ENCODE peak calls at places on chromosomes 12 and 14, in nine cellular contexts. Y is stimulated activated CD8-positive, alpha-beta memory T cell treated with anti-CD3 and anti-CD28 coated beads, Interleukin-7, amount 100 ng/mL, for 1 hour; M is Daoy; O is stimulated activated CD4-positive, alpha-beta T cell treated with anti-CD3 and anti-CD28 coated beads, TNF-alpha, amount 100 ng/mL, for 4 hours; B is activated T-helper 1 cell treated with anti-CD3 and anti-CD28 coated beads, Interleukin-2, amount 50 U/mL, for 16 hours; T is activated gamma-delta T cell treated with Interleukin-2 at 50 U/mL for 16 hours; C is activated T-cell treated with anti-CD3 and anti-CD28 coated beads for 24 hours; R is pancreas; K is hippocampal formation. W is an unnamed sample.

GRCh38 chr14:33709711-33710110 is 241.2 kb downstream of the EGLN3 start:
- DNase-seq in B (no peak), K (no peak), C (no peak), R (no peak), Y (no peak), M (no peak), T (no peak), O (no peak), W (no peak)

GRCh38 chr12:12946686-12947355 is 5.1 kb downstream of the GPRC5D start:
- DNase-seq in O (no peak), K (peak; percentile 92), R (no peak), Y (no peak), T (no peak), M (no peak), B (no peak), C (no peak), W (no peak)

GRCh38 chr12:4540170-4540569 is 1.5 kb downstream of the RAD51AP1 start:
- DNase-seq in K (no peak), R (no peak), T (no peak), C (no peak), M (no peak), B (no peak), O (no peak), Y (no peak), W (no peak)

GRCh38 chr12:1907652-1908611 is 10.5 kb downstream of the CACNA2D4 start:
- DNase-seq in C (no peak), M (peak; percentile 27), R (peak; percentile 17), T (no peak), Y (no peak), K (no peak), B (no peak), O (peak; percentile 22), W (no peak)

GRCh38 chr12:34395056-34396005 is 373.0 kb downstream of the ALG10 start:
- DNase-seq in B (no peak), M (no peak), K (no peak), T (peak; percentile 0), Y (no peak), O (no peak), R (peak; percentile 4), C (no peak), W (no peak)

GRCh38 chr12:32266756-32267155 is 132.6 kb upstream of the FGD4 start:
- DNase-seq in M (no peak), R (no peak), B (no peak), C (no peak), O (no peak), K (no peak), T (no peak), Y (no peak), W (no peak)

GRCh38 chr14:91303091-91303923 is 58.8 kb upstream of the GPR68 start:
- DNase-seq in K (no peak), T (no peak), M (peak; percentile 58), C (peak; percentile 56), B (no peak), R (no peak), Y (no peak), O (no peak), W (no peak)

GRCh38 chr12:51362307-51362706 is 15.8 kb upstream of the CELA1 start:
- DNase-seq in M (no peak), K (peak; percentile 91), Y (no peak), B (no peak), C (no peak), O (no peak), R (no peak), T (no peak), W (no peak)

GRCh38 chr12:30296486-30296885 is 399.2 kb downstream of the IPO8 start:
- DNase-seq in B (no peak), C (no peak), R (no peak), K (no peak), Y (no peak), T (no peak), M (no peak), O (no peak), W (no peak)

GRCh38 chr14:97177016-97177415 is 379.8 kb downstream of the VRK1 start:
- DNase-seq in B (no peak), T (peak; percentile 33), K (no peak), O (no peak), R (no peak), M (peak; percentile 46), Y (no peak), C (peak; percentile 23), W (no peak)

GRCh38 chr14:39243831-39244230 is 10.1 kb downstream of the MIA2 start:
- DNase-seq in M (no peak), T (no peak), B (no peak), C (no peak), O (no peak), Y (no peak), R (no peak), K (no peak), W (no peak)

GRCh38 chr14:68795602-68796417 is 2.9 kb upstream of the ZFP36L1 start:
- DNase-seq in O (peak; percentile 68), Y (no peak), B (peak; percentile 55), R (peak; percentile 87), T (peak; percentile 68), M (peak; percentile 91), K (peak; percentile 45), C (peak; percentile 72), W (peak; percentile 66)

GRCh38 chr12:54033106-54033979 is 493 bp downstream of the HOXC5 start:
- DNase-seq in K (no peak), B (no peak), T (no peak), Y (no peak), M (peak; percentile 80), R (no peak), O (no peak), C (no peak), W (no peak)

GRCh38 chr12:46921754-46922113 is 95.9 kb upstream of the SLC38A4 start:
- DNase-seq in M (no peak), O (no peak), K (no peak), T (no peak), C (no peak), R (no peak), B (no peak), Y (no peak), W (no peak)

GRCh38 chr14:53929871-53930685 is 26.5 kb downstream of the BMP4 start:
- DNase-seq in T (peak; percentile 8), C (no peak), O (no peak), R (peak; percentile 28), Y (no peak), M (no peak), K (no peak), B (no peak), W (no peak)

GRCh38 chr12:57240926-57241555 is 9.9 kb downstream of the STAC3 start:
- DNase-seq in O (no peak), K (no peak), T (no peak), M (peak; percentile 57), B (no peak), R (no peak), Y (no peak), C (no peak), W (no peak)

GRCh38 chr14:21703357-21704339 is 30.0 kb upstream of the OR4E1 start:
- DNase-seq in T (no peak), K (no peak), R (no peak), Y (no peak), M (peak; percentile 32), B (no peak), C (no peak), O (no peak), W (no peak)

GRCh38 chr12:106113042-106113441 is 25.7 kb downstream of the NUAK1 start:
- DNase-seq in B (no peak), K (no peak), C (no peak), R (no peak), M (peak; percentile 64), O (no peak), Y (no peak), T (no peak), W (no peak)

GRCh38 chr14:54364555-54365415 is 32.0 kb upstream of the CDKN3 start:
- DNase-seq in K (no peak), C (no peak), T (no peak), B (no peak), R (no peak), M (peak; percentile 81), O (no peak), Y (no peak), W (no peak)

GRCh38 chr14:99156026-99156425 is 116.0 kb downstream of the BCL11B start:
- DNase-seq in T (no peak), O (no peak), C (no peak), M (no peak), R (no peak), Y (no peak), K (no peak), B (no peak), W (no peak)